ENCODE peak calls at places on chromosomes 11 and 22, in six cellular contexts. O is suprapubic skin, N is heart left ventricle, J is A549, V is breast epithelium, A is stomach. G is an unnamed sample.
A peak's percentile ranks its signal among the peaks of the same experiment; 100 is the strongest.

GRCh38 chr22:29167032-29167911 is 38.4 kb upstream of the EMID1 start:
- DNase-seq in O (no peak), N (no peak), J (no peak), V (no peak), A (no peak), G (no peak)

GRCh38 chr11:88508558-88508807 is 170.9 kb upstream of the CTSC start:
- DNase-seq in O (no peak), N (no peak), J (no peak), V (no peak), A (no peak), G (no peak)

GRCh38 chr11:111691176-111691575 is 75.0 kb downstream of the PPP2R1B start:
- DNase-seq in O (no peak), N (no peak), J (no peak), V (no peak), A (no peak), G (no peak)

GRCh38 chr11:68776442-68777235 is 25.3 kb upstream of the TESMIN start:
- DNase-seq in O (no peak), N (no peak), J (no peak), V (no peak), A (no peak), G (no peak)

GRCh38 chr11:47056261-47056915 is 119.8 kb downstream of the CSTPP1 start:
- DNase-seq in O (no peak), N (no peak), J (no peak), V (no peak), A (no peak), G (no peak)

GRCh38 chr11:121416909-121417567 is 35.1 kb upstream of the SORL1 start:
- DNase-seq in O (peak; percentile 92), N (peak; percentile 90), J (no peak), V (peak; percentile 77), A (peak; percentile 92), G (no peak)

GRCh38 chr11:75801362-75802021 is 13.5 kb upstream of the UVRAG start:
- DNase-seq in O (no peak), N (peak; percentile 66), J (no peak), V (no peak), A (no peak), G (no peak)

GRCh38 chr22:46287873-46288751 is 8.6 kb upstream of the GTSE1 start:
- DNase-seq in O (no peak), N (peak; percentile 63), J (no peak), V (no peak), A (peak; percentile 47), G (no peak)

GRCh38 chr11:65473275-65473860 is 25.5 kb upstream of the MALAT1 start:
- DNase-seq in O (no peak), N (no peak), J (no peak), V (no peak), A (no peak), G (no peak)

GRCh38 chr11:123046473-123047264 is 15.3 kb downstream of the HSPA8 start:
- DNase-seq in O (peak; percentile 47), N (no peak), J (no peak), V (no peak), A (no peak), G (no peak)

GRCh38 chr11:125378083-125378482 is 118.0 kb downstream of the FEZ1 start:
- DNase-seq in O (no peak), N (peak; percentile 8), J (no peak), V (no peak), A (no peak), G (no peak)

GRCh38 chr22:46108564-46109473 is 41.5 kb upstream of the PPARA start:
- DNase-seq in O (no peak), N (peak; percentile 80), J (no peak), V (no peak), A (peak; percentile 79), G (no peak)

GRCh38 chr11:23859087-23859486 is 637.8 kb upstream of the LUZP2 start:
- DNase-seq in O (no peak), N (no peak), J (no peak), V (no peak), A (no peak), G (no peak)

GRCh38 chr11:63829823-63830489 is 9.0 kb upstream of the MARK2 start:
- DNase-seq in O (no peak), N (no peak), J (no peak), V (no peak), A (no peak), G (no peak)

GRCh38 chr11:63866211-63866610 is 27.3 kb downstream of the MARK2 start:
- DNase-seq in O (peak; percentile 84), N (peak; percentile 48), J (no peak), V (no peak), A (peak; percentile 89), G (no peak)

GRCh38 chr11:75199412-75199955 is 41.1 kb upstream of the TPBGL start:
- DNase-seq in O (no peak), N (no peak), J (no peak), V (no peak), A (no peak), G (no peak)

GRCh38 chr11:114295676-114296081 is 520 bp upstream of the NNMT start:
- DNase-seq in O (no peak), N (no peak), J (no peak), V (no peak), A (no peak), G (no peak)

GRCh38 chr11:49208006-49208721 is at the start of gene FOLH1:
- DNase-seq in O (no peak), N (peak; percentile 48), J (peak; percentile 2), V (no peak), A (no peak), G (no peak)

GRCh38 chr11:122656073-122656630 is 630 bp downstream of the UBASH3B start:
- DNase-seq in O (peak; percentile 85), N (peak; percentile 59), J (peak; percentile 56), V (peak; percentile 54), A (peak; percentile 38), G (peak; percentile 30)

GRCh38 chr11:10655931-10656576 is 37.5 kb downstream of the IRAG1 start:
- DNase-seq in O (no peak), N (no peak), J (no peak), V (no peak), A (no peak), G (no peak)

GRCh38 chr22:49025791-49026475 is 801.7 kb downstream of the BRD1 start:
- DNase-seq in O (no peak), N (peak; percentile 18), J (no peak), V (no peak), A (no peak), G (no peak)

GRCh38 chr11:77155082-77155475 is 27.0 kb downstream of the MYO7A start:
- DNase-seq in O (no peak), N (no peak), J (no peak), V (no peak), A (no peak), G (no peak)

GRCh38 chr22:32855023-32855756 is 53.7 kb downstream of the TIMP3 start:
- DNase-seq in O (no peak), N (no peak), J (no peak), V (no peak), A (no peak), G (no peak)

GRCh38 chr11:107545101-107545514 is 20.4 kb downstream of the ALKBH8 start:
- DNase-seq in O (no peak), N (no peak), J (no peak), V (no peak), A (no peak), G (no peak)

GRCh38 chr22:39959640-39960447 is at the start of gene TMA7B:
- DNase-seq in O (no peak), N (no peak), J (peak; percentile 15), V (no peak), A (peak; percentile 27), G (peak; percentile 38)

GRCh38 chr11:60957188-60957587 is 5.2 kb upstream of the SLC15A3 start:
- DNase-seq in O (no peak), N (no peak), J (no peak), V (no peak), A (no peak), G (no peak)

DNA sequence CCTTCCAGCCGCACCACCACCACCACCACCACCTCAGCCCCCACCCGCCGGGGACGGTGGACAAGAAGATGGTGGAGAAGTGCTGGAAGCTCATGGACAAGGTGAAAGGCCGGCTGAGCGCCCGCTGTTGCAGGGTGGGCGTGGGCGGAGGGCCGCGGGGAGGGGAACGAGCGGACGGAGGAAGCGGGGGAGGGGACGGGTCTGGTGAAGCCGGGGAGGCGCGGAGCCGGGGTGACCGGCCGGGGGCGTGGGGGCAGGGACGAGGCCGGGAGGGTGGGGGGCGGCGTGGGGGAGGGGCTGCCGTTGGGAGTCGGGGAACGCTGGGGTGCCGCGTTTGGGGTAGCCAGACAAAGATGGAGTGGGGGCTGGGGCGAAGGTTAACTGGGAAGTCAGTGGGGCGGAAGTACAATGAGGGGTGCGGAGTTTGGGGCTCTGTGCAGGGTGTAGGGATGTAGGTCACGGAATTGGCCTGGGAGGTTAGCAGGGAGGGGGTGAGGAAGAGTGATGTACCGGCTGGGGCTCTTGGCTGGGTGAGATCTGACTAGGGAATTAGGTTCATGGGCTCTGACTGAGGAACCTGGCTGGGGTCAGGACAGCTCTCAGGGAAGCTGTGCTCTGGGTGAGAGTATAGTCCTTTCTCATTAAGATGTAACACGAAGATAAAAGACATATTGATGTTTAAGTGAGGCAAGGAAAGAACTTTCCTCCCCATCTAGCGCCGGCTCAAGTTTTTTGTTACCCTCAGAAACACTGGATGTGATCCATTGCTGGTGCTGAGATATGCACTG is 567 bp downstream of the CBL start:
- DNase-seq in O (peak; percentile 83), N (peak; percentile 68), J (no peak), V (peak; percentile 53), A (no peak), G (peak; percentile 28)
- TF ChIP-seq POLR2A in O (no peak), N (no peak), J (no peak), V (no peak), A (no peak), G (no peak)

GRCh38 chr22:50218996-50219727 is 18.4 kb downstream of the SELENOO start:
- DNase-seq in O (peak; percentile 91), N (peak; percentile 89), J (no peak), V (peak; percentile 87), A (peak; percentile 98), G (peak; percentile 48)
- TF ChIP-seq POLR2A in O (no peak), N (no peak), J (no peak), V (no peak), A (no peak), G (no peak)

DNA sequence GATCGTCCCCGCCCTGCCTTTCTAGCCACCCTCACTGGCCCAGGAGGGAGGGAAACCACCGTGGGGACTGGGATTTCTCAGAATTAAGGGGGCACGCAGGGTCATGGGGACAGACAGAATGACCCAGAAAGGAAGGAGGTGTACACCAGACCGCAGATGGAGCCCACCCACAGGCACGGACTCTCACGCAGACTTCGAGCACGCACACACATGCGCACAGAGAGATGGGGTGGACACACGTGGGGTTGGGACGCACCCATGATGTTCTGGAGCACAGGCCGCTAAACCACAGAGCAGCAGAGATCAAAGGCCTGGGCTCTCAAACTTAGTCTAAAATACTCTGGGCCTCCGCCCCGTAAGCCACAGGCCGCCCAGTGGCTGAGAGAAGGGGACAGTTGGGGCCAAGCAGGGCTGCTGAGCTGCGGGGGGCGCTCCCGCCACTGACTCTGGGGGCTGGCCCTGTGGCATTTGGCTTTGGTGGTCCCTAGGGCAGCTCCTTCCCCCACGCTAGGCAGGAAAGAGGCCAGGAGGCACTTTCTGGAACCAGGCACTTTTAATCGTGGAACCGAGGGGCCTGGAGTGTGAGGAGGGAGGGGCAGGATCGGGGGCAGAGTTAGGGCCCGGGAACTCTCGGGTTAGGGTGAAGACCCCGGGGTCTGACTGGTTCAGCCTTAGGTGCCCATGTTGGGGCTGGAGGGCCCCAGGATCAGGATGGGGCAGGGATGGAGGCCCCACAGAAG is 1.5 kb downstream of the IFITM5 start:
- DNase-seq in O (peak; percentile 80), N (peak; percentile 65), J (no peak), V (no peak), A (no peak), G (no peak)
- TF ChIP-seq POLR2A in O (no peak), N (no peak), J (no peak), V (no peak), A (no peak), G (no peak)

GRCh38 chr22:19807161-19807913 is 46.8 kb downstream of the TBX1 start:
- DNase-seq in O (peak; percentile 76), N (no peak), J (no peak), V (peak; percentile 44), A (no peak), G (no peak)
- TF ChIP-seq POLR2A in O (no peak), N (no peak), J (no peak), V (no peak), A (no peak), G (no peak)

G was measured in H54.